ENCODE peak calls at places on chromosomes 13 and 19, in ten cellular contexts. H, V, N, L, R, X, U, Z, E and S are unnamed samples.

GRCh38 chr19:7534531-7534980 is 961 bp upstream of the PNPLA6 start:
- DNase-seq in H (no peak), V (peak), N (peak), L (peak), R (peak), X (peak), U (peak), Z (peak), E (peak), S (peak)

GRCh38 chr19:1811942-1812425 is at the start of gene ATP8B3:
- DNase-seq in H (no peak), V (no peak), N (no peak), L (no peak), R (no peak), X (peak), U (no peak), Z (no peak), E (no peak), S (peak)

GRCh38 chr13:45704211-45704739 is 2.2 kb downstream of the CBY2 start:
- DNase-seq in H (no peak), V (no peak), N (no peak), L (no peak), R (no peak), X (no peak), U (no peak), Z (no peak), E (no peak), S (no peak)

GRCh38 chr13:37869756-37870488 is at the start of gene TRPC4:
- DNase-seq in H (no peak), V (peak), N (peak), L (peak), R (peak), X (peak), U (peak), Z (peak), E (peak), S (peak)

GRCh38 chr19:33339750-33340029 is 33.8 kb upstream of the CEBPG start:
- DNase-seq in H (no peak), V (no peak), N (no peak), L (no peak), R (no peak), X (no peak), U (no peak), Z (no peak), E (no peak), S (no peak)

GRCh38 chr19:49637865-49638350 is 2.0 kb downstream of the RRAS start:
- DNase-seq in H (no peak), V (no peak), N (peak), L (peak), R (peak), X (peak), U (peak), Z (peak), E (peak), S (no peak)

GRCh38 chr19:48806518-48806817 is 4.4 kb downstream of the BCAT2 start:
- DNase-seq in H (no peak), V (no peak), N (no peak), L (peak), R (peak), X (peak), U (no peak), Z (no peak), E (peak), S (peak)

GRCh38 chr13:42526276-42526675 is 47.7 kb upstream of the TNFSF11 start:
- DNase-seq in H (no peak), V (no peak), N (no peak), L (no peak), R (no peak), X (no peak), U (no peak), Z (no peak), E (no peak), S (no peak)

GRCh38 chr19:55206664-55207500 is 2.4 kb downstream of the PTPRH start:
- DNase-seq in H (no peak), V (peak), N (peak), L (peak), R (peak), X (peak), U (peak), Z (peak), E (peak), S (peak)

GRCh38 chr13:46665630-46666482 is 112.9 kb downstream of the LRCH1 start:
- DNase-seq in H (no peak), V (no peak), N (peak), L (peak), R (no peak), X (no peak), U (no peak), Z (no peak), E (peak), S (no peak)

GRCh38 chr13:98429531-98429930 is 147.4 kb downstream of the STK24 start:
- DNase-seq in H (no peak), V (no peak), N (no peak), L (no peak), R (no peak), X (no peak), U (no peak), Z (no peak), E (no peak), S (no peak)

GRCh38 chr13:114148521-114148855 is 16.1 kb upstream of the RASA3 start:
- DNase-seq in H (no peak), V (no peak), N (no peak), L (peak), R (no peak), X (peak), U (no peak), Z (no peak), E (no peak), S (peak)

GRCh38 chr13:95456837-95457236 is 95.7 kb upstream of the CLDN10 start:
- DNase-seq in H (no peak), V (no peak), N (no peak), L (no peak), R (no peak), X (no peak), U (no peak), Z (no peak), E (no peak), S (no peak)

GRCh38 chr13:26500618-26501320 is 56.7 kb upstream of the WASF3 start:
- DNase-seq in H (no peak), V (no peak), N (no peak), L (no peak), R (no peak), X (no peak), U (no peak), Z (no peak), E (no peak), S (no peak)

GRCh38 chr19:9219489-9219888 is at the start of gene OR7D4:
- DNase-seq in H (no peak), V (no peak), N (no peak), L (no peak), R (no peak), X (no peak), U (no peak), Z (no peak), E (no peak), S (no peak)

GRCh38 chr13:38819053-38819452 is 132.2 kb downstream of the FREM2 start:
- DNase-seq in H (no peak), V (peak), N (no peak), L (no peak), R (no peak), X (peak), U (no peak), Z (no peak), E (peak), S (no peak)

GRCh38 chr19:3672993-3673392 is 27.3 kb downstream of the PIP5K1C start:
- DNase-seq in H (no peak), V (no peak), N (no peak), L (no peak), R (peak), X (no peak), U (no peak), Z (no peak), E (no peak), S (no peak)

GRCh38 chr19:3670258-3670795 is 29.9 kb downstream of the PIP5K1C start:
- DNase-seq in H (no peak), V (peak), N (peak), L (peak), R (peak), X (peak), U (peak), Z (peak), E (peak), S (no peak)

GRCh38 chr19:3672575-3672948 is 27.7 kb downstream of the PIP5K1C start:
- DNase-seq in H (no peak), V (no peak), N (no peak), L (no peak), R (peak), X (no peak), U (no peak), Z (no peak), E (no peak), S (no peak)

GRCh38 chr19:3670796-3671679 is 29.2 kb downstream of the PIP5K1C start:
- DNase-seq in H (no peak), V (no peak), N (no peak), L (peak), R (peak), X (peak), U (peak), Z (peak), E (peak), S (peak)

GRCh38 chr19:3671680-3672574 is 28.3 kb downstream of the PIP5K1C start:
- DNase-seq in H (no peak), V (no peak), N (no peak), L (no peak), R (peak), X (no peak), U (no peak), Z (peak), E (no peak), S (peak)
- TF ChIP-seq CTCF in H (no peak), V (no peak), N (no peak), L (no peak), R (no peak), X (no peak), U (no peak), Z (no peak), E (peak), S (no peak)

DNA sequence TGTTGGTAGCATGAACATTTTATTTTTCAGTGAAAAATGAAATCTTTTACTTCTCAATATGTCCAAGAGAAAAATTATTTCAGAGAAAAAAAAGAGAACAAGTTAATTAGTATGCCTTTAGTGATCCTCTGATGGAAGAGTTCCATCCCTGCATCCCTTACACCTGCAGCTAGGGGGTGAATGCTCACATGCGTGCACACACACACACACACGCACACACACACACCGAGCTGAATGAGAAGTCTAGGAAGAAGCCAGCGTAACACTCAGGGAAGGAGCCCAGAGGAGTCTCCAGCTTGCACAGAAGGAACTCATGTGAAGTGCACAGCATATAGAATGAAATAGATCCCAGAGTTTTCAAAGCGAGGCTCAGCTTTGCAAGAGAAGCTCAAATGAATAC is 510.5 kb downstream of the IRS2 start:
- DNase-seq in H (no peak), V (no peak), N (peak), L (no peak), R (peak), X (no peak), U (no peak), Z (no peak), E (peak), S (no peak)
- TF ChIP-seq CTCF in H (no peak), V (no peak), N (no peak), L (peak), R (peak), X (peak), U (no peak), Z (no peak), E (peak), S (no peak)

GRCh38 chr19:37226248-37226647 is 8.2 kb downstream of the ZNF383 start:
- DNase-seq in H (no peak), V (no peak), N (peak), L (no peak), R (no peak), X (no peak), U (no peak), Z (no peak), E (no peak), S (no peak)

DNA sequence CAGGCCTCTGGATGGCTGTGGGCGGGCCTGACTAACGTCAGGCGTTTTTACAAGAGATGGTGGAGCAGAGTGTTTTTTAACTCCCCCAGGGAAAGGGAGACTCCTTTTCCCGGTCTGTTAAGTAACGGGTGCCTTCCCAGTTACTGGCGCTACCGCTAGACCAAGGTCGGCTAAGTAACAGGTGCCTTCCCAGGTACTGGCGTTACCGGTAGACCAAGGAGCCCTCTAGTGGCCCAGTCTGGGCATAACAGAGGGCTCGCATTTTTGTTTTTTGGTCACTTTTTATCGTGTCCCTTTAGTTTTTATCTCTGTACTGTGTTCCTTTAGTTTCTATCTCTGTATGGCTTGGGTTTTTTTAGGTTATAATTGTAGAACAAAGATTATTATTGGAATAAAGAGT is 10.0 kb downstream of the ZNF383 start:
- DNase-seq in H (no peak), V (no peak), N (peak), L (no peak), R (peak), X (no peak), U (no peak), Z (peak), E (peak), S (no peak)
- TF ChIP-seq CTCF in H (no peak), V (peak), N (peak), L (peak), R (peak), X (peak), U (peak), Z (peak), E (peak), S (no peak)

GRCh38 chr19:51703655-51704515 is 10.8 kb downstream of the SPACA6 start:
- DNase-seq in H (peak), V (peak), N (peak), L (peak), R (peak), X (peak), U (peak), Z (peak), E (peak), S (peak)
- TF ChIP-seq CTCF in H (peak), V (peak), N (peak), L (peak), R (peak), X (no peak), U (peak), Z (peak), E (peak), S (no peak)